ENCODE peak calls at places on chromosomes 7 and 10, in eight cellular contexts. Q is CD4-positive, alpha-beta T cell; J is NCI-H2081; L is heart left ventricle; F is PC-9; D is EL; C is activated gamma-delta T cell treated with anti-CD3 and anti-CD28 coated beads, Interleukin-2, amount 50 U/mL, for 16 hours; B is neural progenitor cell. G is an unnamed sample.

GRCh38 chr7:105776068-105776790 is 100.2 kb downstream of the ATXN7L1 start:
- DNase-seq in Q (no peak), J (no peak), L (peak; percentile 32), F (peak; percentile 96), D (peak; percentile 100), C (no peak), B (peak; percentile 51), G (peak; percentile 87)

GRCh38 chr10:83075395-83076072 is 1063.8 kb upstream of the GHITM start:
- DNase-seq in Q (no peak), J (peak; percentile 61), L (no peak), F (no peak), D (no peak), C (no peak), B (no peak), G (no peak)

GRCh38 chr10:9254353-9254752 is 1199.9 kb downstream of the GATA3 start:
- DNase-seq in Q (no peak), J (no peak), L (no peak), F (no peak), D (peak; percentile 55), C (no peak), B (no peak), G (peak; percentile 31)

GRCh38 chr10:133308431-133309110 is at the start of the genes TUBGCP2 and ZNF511:
- DNase-seq in Q (peak; percentile 81), J (peak; percentile 72), L (peak; percentile 91), F (peak; percentile 80), D (peak; percentile 81), C (peak; percentile 85), B (peak; percentile 90), G (peak; percentile 99)

GRCh38 chr7:144122876-144123275 is at the start of gene OR2A14:
- DNase-seq in Q (no peak), J (no peak), L (no peak), F (no peak), D (no peak), C (no peak), B (no peak), G (no peak)

GRCh38 chr10:103077491-103078308 is 115.4 kb downstream of the NT5C2 start:
- DNase-seq in Q (no peak), J (no peak), L (no peak), F (no peak), D (no peak), C (no peak), B (no peak), G (peak; percentile 45)

GRCh38 chr10:115762029-115762428 is 511.0 kb downstream of the GFRA1 start:
- DNase-seq in Q (no peak), J (no peak), L (no peak), F (no peak), D (no peak), C (no peak), B (no peak), G (no peak)

GRCh38 chr10:89555688-89556445 is 20.5 kb upstream of the SLC16A12 start:
- DNase-seq in Q (no peak), J (no peak), L (no peak), F (no peak), D (no peak), C (no peak), B (no peak), G (no peak)

GRCh38 chr10:29535012-29535777 is 99.6 kb downstream of the SVIL start:
- DNase-seq in Q (no peak), J (no peak), L (peak; percentile 55), F (peak; percentile 69), D (peak; percentile 83), C (no peak), B (peak; percentile 70), G (peak; percentile 95)